ENCODE peak calls at places on chromosomes 6 and 20, in nine cellular contexts. One of them, this sample, is unnamed.

GRCh38 chr6:137291441-137291840 is 72.3 kb upstream of the IFNGR1 start:
- DNase-seq in HEK293T: no peak
- DNase-seq in fibroblast of the aortic adventitia: peak
- DNase-seq in GM04504: no peak
- DNase-seq in renal cortical epithelial cell: peak
- DNase-seq in Caki2: no peak
- DNase-seq in activated naive CD8-positive, alpha-beta T cell treated with anti-CD3 and anti-CD28 coated beads, Interleukin-2, amount 50 U/mL, for 24 hours: no peak
- DNase-seq in left lung: peak
- DNase-seq in sigmoid colon: no peak
- DNase-seq in this sample: no peak

GRCh38 chr6:7100072-7100750 is 7.5 kb upstream of the RREB1 start:
- DNase-seq in activated naive CD8-positive, alpha-beta T cell treated with anti-CD3 and anti-CD28 coated beads, Interleukin-2, amount 50 U/mL, for 24 hours: no peak
- DNase-seq in GM04504: no peak
- DNase-seq in renal cortical epithelial cell: no peak
- DNase-seq in Caki2: no peak
- DNase-seq in HEK293T: no peak
- DNase-seq in fibroblast of the aortic adventitia: no peak
- DNase-seq in sigmoid colon: no peak
- DNase-seq in left lung: no peak
- DNase-seq in this sample: no peak

GRCh38 chr6:106116125-106116524 is 30.0 kb downstream of the PRDM1 start:
- DNase-seq in left lung: no peak
- DNase-seq in renal cortical epithelial cell: no peak
- DNase-seq in sigmoid colon: no peak
- DNase-seq in activated naive CD8-positive, alpha-beta T cell treated with anti-CD3 and anti-CD28 coated beads, Interleukin-2, amount 50 U/mL, for 24 hours: no peak
- DNase-seq in Caki2: no peak
- DNase-seq in GM04504: no peak
- DNase-seq in HEK293T: no peak
- DNase-seq in fibroblast of the aortic adventitia: peak
- DNase-seq in this sample: no peak

GRCh38 chr6:163814494-163815364 is 400.2 kb downstream of the QKI start:
- DNase-seq in activated naive CD8-positive, alpha-beta T cell treated with anti-CD3 and anti-CD28 coated beads, Interleukin-2, amount 50 U/mL, for 24 hours: no peak
- DNase-seq in left lung: no peak
- DNase-seq in GM04504: peak
- DNase-seq in sigmoid colon: no peak
- DNase-seq in HEK293T: no peak
- DNase-seq in Caki2: peak
- DNase-seq in renal cortical epithelial cell: peak
- DNase-seq in fibroblast of the aortic adventitia: peak
- DNase-seq in this sample: peak

GRCh38 chr6:45328523-45328922 is 393 bp downstream of the RUNX2 start:
- DNase-seq in fibroblast of the aortic adventitia: no peak
- DNase-seq in left lung: no peak
- DNase-seq in Caki2: no peak
- DNase-seq in HEK293T: no peak
- DNase-seq in GM04504: no peak
- DNase-seq in activated naive CD8-positive, alpha-beta T cell treated with anti-CD3 and anti-CD28 coated beads, Interleukin-2, amount 50 U/mL, for 24 hours: no peak
- DNase-seq in renal cortical epithelial cell: no peak
- DNase-seq in sigmoid colon: no peak
- DNase-seq in this sample: no peak

GRCh38 chr20:2709205-2709981 is 16.8 kb downstream of the EBF4 start:
- DNase-seq in activated naive CD8-positive, alpha-beta T cell treated with anti-CD3 and anti-CD28 coated beads, Interleukin-2, amount 50 U/mL, for 24 hours: no peak
- DNase-seq in HEK293T: no peak
- DNase-seq in renal cortical epithelial cell: no peak
- DNase-seq in fibroblast of the aortic adventitia: no peak
- DNase-seq in sigmoid colon: no peak
- DNase-seq in left lung: no peak
- DNase-seq in Caki2: no peak
- DNase-seq in GM04504: no peak
- DNase-seq in this sample: no peak

GRCh38 chr20:16111132-16111852 is 462.0 kb downstream of the KIF16B start:
- DNase-seq in renal cortical epithelial cell: no peak
- DNase-seq in fibroblast of the aortic adventitia: no peak
- DNase-seq in HEK293T: no peak
- DNase-seq in left lung: no peak
- DNase-seq in activated naive CD8-positive, alpha-beta T cell treated with anti-CD3 and anti-CD28 coated beads, Interleukin-2, amount 50 U/mL, for 24 hours: no peak
- DNase-seq in GM04504: no peak
- DNase-seq in sigmoid colon: no peak
- DNase-seq in Caki2: no peak
- DNase-seq in this sample: no peak

GRCh38 chr6:132362318-132363185 is 38.7 kb downstream of the MOXD1 start:
- DNase-seq in Caki2: no peak
- DNase-seq in renal cortical epithelial cell: peak
- DNase-seq in sigmoid colon: no peak
- DNase-seq in GM04504: no peak
- DNase-seq in fibroblast of the aortic adventitia: peak
- DNase-seq in left lung: no peak
- DNase-seq in activated naive CD8-positive, alpha-beta T cell treated with anti-CD3 and anti-CD28 coated beads, Interleukin-2, amount 50 U/mL, for 24 hours: no peak
- DNase-seq in HEK293T: no peak
- DNase-seq in this sample: no peak

GRCh38 chr6:13908955-13909381 is 15.8 kb upstream of the RNF182 start:
- DNase-seq in left lung: no peak
- DNase-seq in sigmoid colon: peak
- DNase-seq in HEK293T: peak
- DNase-seq in renal cortical epithelial cell: peak
- DNase-seq in GM04504: peak
- DNase-seq in activated naive CD8-positive, alpha-beta T cell treated with anti-CD3 and anti-CD28 coated beads, Interleukin-2, amount 50 U/mL, for 24 hours: peak
- DNase-seq in fibroblast of the aortic adventitia: peak
- DNase-seq in Caki2: peak
- DNase-seq in this sample: peak

GRCh38 chr6:161265975-161266374 is 7.9 kb downstream of the AGPAT4 start:
- DNase-seq in Caki2: peak
- DNase-seq in HEK293T: no peak
- DNase-seq in sigmoid colon: peak
- DNase-seq in renal cortical epithelial cell: peak
- DNase-seq in fibroblast of the aortic adventitia: no peak
- DNase-seq in activated naive CD8-positive, alpha-beta T cell treated with anti-CD3 and anti-CD28 coated beads, Interleukin-2, amount 50 U/mL, for 24 hours: no peak
- DNase-seq in left lung: no peak
- DNase-seq in GM04504: no peak
- DNase-seq in this sample: no peak

GRCh38 chr20:40331249-40331648 is 357.8 kb downstream of the MAFB start:
- DNase-seq in renal cortical epithelial cell: no peak
- DNase-seq in Caki2: no peak
- DNase-seq in activated naive CD8-positive, alpha-beta T cell treated with anti-CD3 and anti-CD28 coated beads, Interleukin-2, amount 50 U/mL, for 24 hours: no peak
- DNase-seq in HEK293T: no peak
- DNase-seq in GM04504: no peak
- DNase-seq in fibroblast of the aortic adventitia: no peak
- DNase-seq in sigmoid colon: no peak
- DNase-seq in left lung: no peak
- DNase-seq in this sample: no peak

GRCh38 chr6:168105813-168106660 is 27.0 kb upstream of the FRMD1 start:
- DNase-seq in sigmoid colon: no peak
- DNase-seq in left lung: no peak
- DNase-seq in GM04504: no peak
- DNase-seq in Caki2: no peak
- DNase-seq in fibroblast of the aortic adventitia: no peak
- DNase-seq in activated naive CD8-positive, alpha-beta T cell treated with anti-CD3 and anti-CD28 coated beads, Interleukin-2, amount 50 U/mL, for 24 hours: no peak
- DNase-seq in renal cortical epithelial cell: no peak
- DNase-seq in HEK293T: no peak
- DNase-seq in this sample: no peak

GRCh38 chr20:3753098-3753497 is 14.5 kb downstream of the ADISSP start:
- DNase-seq in sigmoid colon: peak
- DNase-seq in GM04504: peak
- DNase-seq in HEK293T: peak
- DNase-seq in renal cortical epithelial cell: peak
- DNase-seq in fibroblast of the aortic adventitia: peak
- DNase-seq in left lung: no peak
- DNase-seq in Caki2: peak
- DNase-seq in activated naive CD8-positive, alpha-beta T cell treated with anti-CD3 and anti-CD28 coated beads, Interleukin-2, amount 50 U/mL, for 24 hours: peak
- DNase-seq in this sample: peak

GRCh38 chr6:43978473-43979360 is 148.5 kb downstream of the MRPL14 start:
- DNase-seq in sigmoid colon: no peak
- DNase-seq in activated naive CD8-positive, alpha-beta T cell treated with anti-CD3 and anti-CD28 coated beads, Interleukin-2, amount 50 U/mL, for 24 hours: no peak
- DNase-seq in left lung: no peak
- DNase-seq in renal cortical epithelial cell: no peak
- DNase-seq in Caki2: no peak
- DNase-seq in fibroblast of the aortic adventitia: peak
- DNase-seq in GM04504: peak
- DNase-seq in HEK293T: no peak
- DNase-seq in this sample: no peak

GRCh38 chr6:139126255-139126654 is 8.6 kb upstream of the HECA start:
- DNase-seq in Caki2: no peak
- DNase-seq in sigmoid colon: no peak
- DNase-seq in activated naive CD8-positive, alpha-beta T cell treated with anti-CD3 and anti-CD28 coated beads, Interleukin-2, amount 50 U/mL, for 24 hours: no peak
- DNase-seq in GM04504: peak
- DNase-seq in left lung: no peak
- DNase-seq in renal cortical epithelial cell: peak
- DNase-seq in HEK293T: no peak
- DNase-seq in fibroblast of the aortic adventitia: peak
- DNase-seq in this sample: no peak

GRCh38 chr20:50127587-50128519 is 14.9 kb upstream of the UBE2V1 start:
- DNase-seq in activated naive CD8-positive, alpha-beta T cell treated with anti-CD3 and anti-CD28 coated beads, Interleukin-2, amount 50 U/mL, for 24 hours: no peak
- DNase-seq in GM04504: no peak
- DNase-seq in renal cortical epithelial cell: no peak
- DNase-seq in left lung: no peak
- DNase-seq in Caki2: no peak
- DNase-seq in HEK293T: no peak
- DNase-seq in fibroblast of the aortic adventitia: no peak
- DNase-seq in sigmoid colon: no peak
- DNase-seq in this sample: no peak

GRCh38 chr6:100461273-100461919 is 3.3 kb downstream of the SIM1 start:
- DNase-seq in sigmoid colon: no peak
- DNase-seq in fibroblast of the aortic adventitia: no peak
- DNase-seq in left lung: no peak
- DNase-seq in HEK293T: peak
- DNase-seq in GM04504: peak
- DNase-seq in activated naive CD8-positive, alpha-beta T cell treated with anti-CD3 and anti-CD28 coated beads, Interleukin-2, amount 50 U/mL, for 24 hours: no peak
- DNase-seq in renal cortical epithelial cell: no peak
- DNase-seq in Caki2: peak
- DNase-seq in this sample: no peak

GRCh38 chr6:125325586-125325985 is 23.8 kb upstream of the HDDC2 start:
- DNase-seq in fibroblast of the aortic adventitia: no peak
- DNase-seq in HEK293T: no peak
- DNase-seq in GM04504: no peak
- DNase-seq in left lung: no peak
- DNase-seq in renal cortical epithelial cell: no peak
- DNase-seq in Caki2: no peak
- DNase-seq in sigmoid colon: no peak
- DNase-seq in activated naive CD8-positive, alpha-beta T cell treated with anti-CD3 and anti-CD28 coated beads, Interleukin-2, amount 50 U/mL, for 24 hours: no peak
- DNase-seq in this sample: no peak

GRCh38 chr6:13113956-13114593 is 214.3 kb downstream of the TBC1D7 start:
- DNase-seq in left lung: no peak
- DNase-seq in HEK293T: no peak
- DNase-seq in activated naive CD8-positive, alpha-beta T cell treated with anti-CD3 and anti-CD28 coated beads, Interleukin-2, amount 50 U/mL, for 24 hours: no peak
- DNase-seq in fibroblast of the aortic adventitia: peak
- DNase-seq in Caki2: no peak
- DNase-seq in GM04504: no peak
- DNase-seq in renal cortical epithelial cell: peak
- DNase-seq in sigmoid colon: no peak
- DNase-seq in this sample: no peak

GRCh38 chr20:56799187-56799586 is 170.1 kb downstream of the TFAP2C start:
- DNase-seq in activated naive CD8-positive, alpha-beta T cell treated with anti-CD3 and anti-CD28 coated beads, Interleukin-2, amount 50 U/mL, for 24 hours: no peak
- DNase-seq in Caki2: no peak
- DNase-seq in sigmoid colon: no peak
- DNase-seq in renal cortical epithelial cell: no peak
- DNase-seq in GM04504: no peak
- DNase-seq in left lung: no peak
- DNase-seq in HEK293T: no peak
- DNase-seq in fibroblast of the aortic adventitia: no peak
- DNase-seq in this sample: no peak